ENCODE peak calls at places on chromosomes 4 and X, in nine cellular contexts. One of them, this sample, is unnamed. For H3K4me1, the result is how much of the 10 kb centered on the place peaks cover.

GRCh38 chr4:13162886-13163285 is 321.3 kb downstream of the RAB28 start:
- DNase-seq in OCI-LY7: no peak
- DNase-seq in cardiac muscle cell: peak
- DNase-seq in tibial nerve: no peak
- DNase-seq in K562: no peak
- DNase-seq in neural progenitor cell: no peak
- DNase-seq in pancreas: no peak
- DNase-seq in right atrium auricular region: no peak
- DNase-seq in heart right ventricle: no peak
- DNase-seq in this sample: no peak

GRCh38 chr4:22573198-22573597 is 57.3 kb upstream of the ADGRA3 start:
- DNase-seq in OCI-LY7: no peak
- DNase-seq in cardiac muscle cell: peak
- DNase-seq in tibial nerve: peak
- DNase-seq in K562: no peak
- DNase-seq in neural progenitor cell: no peak
- DNase-seq in pancreas: peak
- DNase-seq in right atrium auricular region: peak
- DNase-seq in heart right ventricle: peak
- DNase-seq in this sample: peak

GRCh38 chr4:180598281-180598680 is 1644.9 kb upstream of the TENM3 start:
- DNase-seq in OCI-LY7: no peak
- DNase-seq in cardiac muscle cell: no peak
- DNase-seq in tibial nerve: no peak
- DNase-seq in K562: no peak
- DNase-seq in neural progenitor cell: no peak
- DNase-seq in pancreas: no peak
- DNase-seq in right atrium auricular region: no peak
- DNase-seq in heart right ventricle: no peak
- DNase-seq in this sample: no peak

GRCh38 chr4:89164400-89164799 is 53.1 kb downstream of the TIGD2 start:
- DNase-seq in OCI-LY7: no peak
- DNase-seq in cardiac muscle cell: no peak
- DNase-seq in tibial nerve: no peak
- DNase-seq in K562: no peak
- DNase-seq in neural progenitor cell: no peak
- DNase-seq in pancreas: no peak
- DNase-seq in right atrium auricular region: no peak
- DNase-seq in heart right ventricle: no peak
- DNase-seq in this sample: no peak

GRCh38 chr4:31442236-31442635 is 722.1 kb downstream of the PCDH7 start:
- DNase-seq in OCI-LY7: no peak
- DNase-seq in cardiac muscle cell: no peak
- DNase-seq in tibial nerve: no peak
- DNase-seq in K562: no peak
- DNase-seq in neural progenitor cell: peak
- DNase-seq in pancreas: no peak
- DNase-seq in right atrium auricular region: no peak
- DNase-seq in heart right ventricle: no peak
- DNase-seq in this sample: no peak

GRCh38 chrX:12929701-12930100 is 23.3 kb downstream of the TLR8 start:
- DNase-seq in OCI-LY7: no peak
- DNase-seq in cardiac muscle cell: no peak
- DNase-seq in tibial nerve: no peak
- DNase-seq in K562: no peak
- DNase-seq in neural progenitor cell: no peak
- DNase-seq in pancreas: no peak
- DNase-seq in right atrium auricular region: no peak
- DNase-seq in heart right ventricle: no peak
- DNase-seq in this sample: no peak

GRCh38 chr4:139030614-139031235 is 15.1 kb downstream of the NOCT start:
- DNase-seq in OCI-LY7: peak
- DNase-seq in cardiac muscle cell: peak
- DNase-seq in tibial nerve: peak
- DNase-seq in K562: peak
- DNase-seq in neural progenitor cell: peak
- DNase-seq in pancreas: peak
- DNase-seq in right atrium auricular region: peak
- DNase-seq in heart right ventricle: no peak
- DNase-seq in this sample: peak

GRCh38 chr4:86558799-86559198 is 35.3 kb upstream of the PTPN13 start:
- DNase-seq in OCI-LY7: no peak
- DNase-seq in cardiac muscle cell: no peak
- DNase-seq in tibial nerve: no peak
- DNase-seq in K562: no peak
- DNase-seq in neural progenitor cell: no peak
- DNase-seq in pancreas: no peak
- DNase-seq in right atrium auricular region: no peak
- DNase-seq in heart right ventricle: no peak
- DNase-seq in this sample: no peak

GRCh38 chr4:132504438-132504837 is 644.7 kb upstream of the PCDH10 start:
- DNase-seq in OCI-LY7: no peak
- DNase-seq in cardiac muscle cell: no peak
- DNase-seq in tibial nerve: no peak
- DNase-seq in K562: no peak
- DNase-seq in neural progenitor cell: no peak
- DNase-seq in pancreas: no peak
- DNase-seq in right atrium auricular region: no peak
- DNase-seq in heart right ventricle: no peak
- DNase-seq in this sample: no peak

GRCh38 chr4:185265942-185266341 is 56.5 kb downstream of the SNX25 start:
- DNase-seq in OCI-LY7: peak
- DNase-seq in cardiac muscle cell: no peak
- DNase-seq in tibial nerve: no peak
- DNase-seq in K562: no peak
- DNase-seq in neural progenitor cell: no peak
- DNase-seq in pancreas: no peak
- DNase-seq in right atrium auricular region: no peak
- DNase-seq in heart right ventricle: no peak
- DNase-seq in this sample: no peak

GRCh38 chrX:11664211-11664888 is 1.4 kb downstream of the ARHGAP6 start:
- DNase-seq in OCI-LY7: no peak
- DNase-seq in cardiac muscle cell: peak
- DNase-seq in tibial nerve: no peak
- DNase-seq in K562: no peak
- DNase-seq in neural progenitor cell: peak
- DNase-seq in pancreas: no peak
- DNase-seq in right atrium auricular region: no peak
- DNase-seq in heart right ventricle: peak
- DNase-seq in this sample: no peak

GRCh38 chr4:57548856-57549255 is 438.7 kb upstream of the IGFBP7 start:
- DNase-seq in OCI-LY7: no peak
- DNase-seq in cardiac muscle cell: no peak
- DNase-seq in tibial nerve: no peak
- DNase-seq in K562: no peak
- DNase-seq in neural progenitor cell: no peak
- DNase-seq in pancreas: no peak
- DNase-seq in right atrium auricular region: no peak
- DNase-seq in heart right ventricle: no peak
- DNase-seq in this sample: no peak

GRCh38 chr4:3871181-3871852 is 105.1 kb downstream of the ADRA2C start:
- DNase-seq in OCI-LY7: no peak
- DNase-seq in cardiac muscle cell: peak
- DNase-seq in tibial nerve: no peak
- DNase-seq in K562: peak
- DNase-seq in neural progenitor cell: peak
- DNase-seq in pancreas: peak
- DNase-seq in right atrium auricular region: no peak
- DNase-seq in heart right ventricle: no peak
- DNase-seq in this sample: no peak

GRCh38 chr4:94673961-94674360 is 83.8 kb upstream of the BMPR1B start:
- DNase-seq in OCI-LY7: no peak
- DNase-seq in cardiac muscle cell: no peak
- DNase-seq in tibial nerve: no peak
- DNase-seq in K562: no peak
- DNase-seq in neural progenitor cell: no peak
- DNase-seq in pancreas: peak
- DNase-seq in right atrium auricular region: no peak
- DNase-seq in heart right ventricle: no peak
- DNase-seq in this sample: no peak

GRCh38 chr4:146132445-146132844 is 43.1 kb upstream of the LSM6 start:
- DNase-seq in OCI-LY7: no peak
- DNase-seq in cardiac muscle cell: no peak
- DNase-seq in tibial nerve: no peak
- DNase-seq in K562: no peak
- DNase-seq in neural progenitor cell: no peak
- DNase-seq in pancreas: no peak
- DNase-seq in right atrium auricular region: no peak
- DNase-seq in heart right ventricle: no peak
- DNase-seq in this sample: no peak

GRCh38 chrX:155985208-155985607 is 12.3 kb upstream of the IL9R start:
- DNase-seq in OCI-LY7: no peak
- DNase-seq in cardiac muscle cell: no peak
- DNase-seq in tibial nerve: no peak
- DNase-seq in K562: no peak
- DNase-seq in neural progenitor cell: no peak
- DNase-seq in pancreas: no peak
- DNase-seq in right atrium auricular region: no peak
- DNase-seq in heart right ventricle: no peak
- DNase-seq in this sample: no peak

GRCh38 chr4:7860600-7861158 is 79.0 kb downstream of the AFAP1 start:
- DNase-seq in OCI-LY7: no peak
- DNase-seq in cardiac muscle cell: no peak
- DNase-seq in tibial nerve: no peak
- DNase-seq in K562: no peak
- DNase-seq in neural progenitor cell: no peak
- DNase-seq in pancreas: no peak
- DNase-seq in right atrium auricular region: no peak
- DNase-seq in heart right ventricle: no peak
- DNase-seq in this sample: no peak

GRCh38 chr4:7857238-7857701 is 82.4 kb downstream of the AFAP1 start:
- DNase-seq in OCI-LY7: no peak
- DNase-seq in cardiac muscle cell: peak
- DNase-seq in tibial nerve: no peak
- DNase-seq in K562: no peak
- DNase-seq in neural progenitor cell: no peak
- DNase-seq in pancreas: no peak
- DNase-seq in right atrium auricular region: no peak
- DNase-seq in heart right ventricle: no peak
- DNase-seq in this sample: no peak

GRCh38 chr4:7857993-7858392 is 81.7 kb downstream of the AFAP1 start:
- DNase-seq in OCI-LY7: no peak
- DNase-seq in cardiac muscle cell: no peak
- DNase-seq in tibial nerve: no peak
- DNase-seq in K562: no peak
- DNase-seq in neural progenitor cell: no peak
- DNase-seq in pancreas: no peak
- DNase-seq in right atrium auricular region: no peak
- DNase-seq in heart right ventricle: no peak
- DNase-seq in this sample: no peak

GRCh38 chr4:7859350-7859749 is 80.3 kb downstream of the AFAP1 start:
- DNase-seq in OCI-LY7: no peak
- DNase-seq in cardiac muscle cell: no peak
- DNase-seq in tibial nerve: no peak
- DNase-seq in K562: no peak
- DNase-seq in neural progenitor cell: no peak
- DNase-seq in pancreas: no peak
- DNase-seq in right atrium auricular region: no peak
- DNase-seq in heart right ventricle: no peak
- DNase-seq in this sample: no peak

GRCh38 chr4:7858498-7858897 is 81.2 kb downstream of the AFAP1 start:
- DNase-seq in OCI-LY7: no peak
- DNase-seq in cardiac muscle cell: no peak
- DNase-seq in tibial nerve: no peak
- DNase-seq in K562: no peak
- DNase-seq in neural progenitor cell: no peak
- DNase-seq in pancreas: no peak
- DNase-seq in right atrium auricular region: no peak
- DNase-seq in heart right ventricle: no peak
- DNase-seq in this sample: no peak
- H3K4me1 ChIP-seq in OCI-LY7: under half
- H3K4me1 ChIP-seq in cardiac muscle cell: under half
- H3K4me1 ChIP-seq in tibial nerve: under half
- H3K4me1 ChIP-seq in K562: under half
- H3K4me1 ChIP-seq in neural progenitor cell: under half
- H3K4me1 ChIP-seq in pancreas: under half
- H3K4me1 ChIP-seq in right atrium auricular region: under half
- H3K4me1 ChIP-seq in heart right ventricle: half or more
- H3K4me1 ChIP-seq in this sample: under half

DNA sequence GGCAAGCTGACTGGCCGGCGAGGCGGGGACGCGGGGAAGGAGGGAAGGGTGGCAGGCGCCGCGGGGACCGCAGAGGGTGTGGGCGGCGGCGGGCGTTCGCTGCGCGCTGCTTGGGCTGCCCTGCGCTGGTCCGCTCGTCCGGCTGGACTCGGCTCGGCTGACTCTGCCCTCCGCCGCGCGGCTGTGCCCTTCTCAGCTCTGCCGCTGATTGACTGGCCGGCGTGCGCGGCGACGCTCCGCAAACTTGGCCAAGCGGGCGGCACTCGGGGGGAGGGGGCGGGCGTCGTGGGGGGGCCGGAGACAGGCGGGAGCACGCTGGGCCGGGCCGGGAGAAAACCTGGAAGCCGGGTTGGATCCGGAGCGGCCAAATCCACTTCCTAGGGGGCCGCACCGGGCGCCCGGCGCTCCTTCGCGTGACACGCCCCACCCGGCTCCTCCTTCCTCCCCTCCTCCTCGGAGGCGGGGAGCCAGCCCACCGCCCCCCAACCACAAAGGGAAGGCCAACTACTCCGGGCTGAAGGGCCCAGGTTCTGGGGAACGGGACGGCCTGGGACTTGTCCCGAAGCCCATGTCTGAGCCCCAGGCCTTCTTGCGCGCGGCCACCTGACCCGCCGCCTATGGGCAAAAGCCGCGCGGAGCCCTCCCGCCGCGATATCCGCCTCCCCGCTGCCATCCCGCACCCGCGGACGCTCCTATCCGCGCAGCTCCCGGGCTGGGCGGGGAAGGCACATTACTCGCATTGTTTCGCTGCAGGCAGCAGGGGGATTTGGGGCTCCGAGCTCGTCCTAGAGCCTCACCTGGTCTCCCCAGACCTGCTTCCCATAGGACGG is at the start of gene GPC4:
- DNase-seq in OCI-LY7: no peak
- DNase-seq in cardiac muscle cell: peak
- DNase-seq in tibial nerve: peak
- DNase-seq in K562: no peak
- DNase-seq in neural progenitor cell: peak
- DNase-seq in pancreas: peak
- DNase-seq in right atrium auricular region: no peak
- DNase-seq in heart right ventricle: peak
- DNase-seq in this sample: peak
- H3K4me3 ChIP-seq in OCI-LY7: no peak
- H3K4me3 ChIP-seq in cardiac muscle cell: peak
- H3K4me3 ChIP-seq in tibial nerve: peak
- H3K4me3 ChIP-seq in K562: no peak
- H3K4me3 ChIP-seq in neural progenitor cell: peak
- H3K4me3 ChIP-seq in pancreas: peak
- H3K4me3 ChIP-seq in right atrium auricular region: peak
- H3K4me3 ChIP-seq in heart right ventricle: peak
- H3K4me3 ChIP-seq in this sample: peak

GRCh38 chr4:119284876-119285611 is 36.9 kb downstream of the FABP2 start:
- DNase-seq in OCI-LY7: no peak
- DNase-seq in cardiac muscle cell: peak
- DNase-seq in tibial nerve: no peak
- DNase-seq in K562: no peak
- DNase-seq in neural progenitor cell: no peak
- DNase-seq in pancreas: no peak
- DNase-seq in right atrium auricular region: no peak
- DNase-seq in heart right ventricle: no peak
- DNase-seq in this sample: no peak
- TF ChIP-seq CTCF in OCI-LY7: no peak
- TF ChIP-seq CTCF in cardiac muscle cell: no peak
- TF ChIP-seq CTCF in tibial nerve: no peak
- TF ChIP-seq CTCF in K562: no peak
- TF ChIP-seq CTCF in neural progenitor cell: no peak
- TF ChIP-seq CTCF in pancreas: no peak
- TF ChIP-seq CTCF in right atrium auricular region: no peak
- TF ChIP-seq CTCF in heart right ventricle: no peak
- TF ChIP-seq CTCF in this sample: no peak

GRCh38 chrX:52078133-52078532 is 9.2 kb upstream of the MAGED4B start:
- DNase-seq in OCI-LY7: peak
- DNase-seq in cardiac muscle cell: no peak
- DNase-seq in tibial nerve: no peak
- DNase-seq in K562: no peak
- DNase-seq in neural progenitor cell: no peak
- DNase-seq in pancreas: no peak
- DNase-seq in right atrium auricular region: no peak
- DNase-seq in heart right ventricle: no peak
- DNase-seq in this sample: no peak
- H3K4me1 ChIP-seq in OCI-LY7: under half
- H3K4me1 ChIP-seq in cardiac muscle cell: under half
- H3K4me1 ChIP-seq in tibial nerve: under half
- H3K4me1 ChIP-seq in K562: under half
- H3K4me1 ChIP-seq in neural progenitor cell: under half
- H3K4me1 ChIP-seq in pancreas: under half
- H3K4me1 ChIP-seq in right atrium auricular region: under half
- H3K4me1 ChIP-seq in heart right ventricle: under half
- H3K4me1 ChIP-seq in this sample: under half

This sample was measured in stomach.